ENCODE peak calls at places on chromosomes 12 and 14, in five cellular contexts. One of them, this sample, is unnamed.

GRCh38 chr14:49463146-49463545 is 123.0 kb downstream of the RPS29 start:
- DNase-seq in A549: no peak
- DNase-seq in tibial nerve: no peak
- DNase-seq in HCT116: no peak
- DNase-seq in psoas muscle: no peak
- DNase-seq in this sample: no peak

GRCh38 chr14:102029956-102030355 is 56.9 kb downstream of the HSP90AA1 start:
- DNase-seq in A549: no peak
- DNase-seq in tibial nerve: no peak
- DNase-seq in HCT116: no peak
- DNase-seq in psoas muscle: no peak
- DNase-seq in this sample: no peak

GRCh38 chr12:45336331-45336730 is 120.4 kb downstream of the ANO6 start:
- DNase-seq in A549: peak
- DNase-seq in tibial nerve: no peak
- DNase-seq in HCT116: no peak
- DNase-seq in psoas muscle: no peak
- DNase-seq in this sample: no peak

GRCh38 chr12:76946451-76946850 is 67.6 kb upstream of the CSRP2 start:
- DNase-seq in A549: no peak
- DNase-seq in tibial nerve: no peak
- DNase-seq in HCT116: no peak
- DNase-seq in psoas muscle: no peak
- DNase-seq in this sample: no peak

GRCh38 chr12:94261119-94261518 is 112.7 kb downstream of the PLXNC1 start:
- DNase-seq in A549: no peak
- DNase-seq in tibial nerve: no peak
- DNase-seq in HCT116: no peak
- DNase-seq in psoas muscle: no peak
- DNase-seq in this sample: no peak

GRCh38 chr12:48999371-49000131 is at the start of gene DDN:
- DNase-seq in A549: peak
- DNase-seq in tibial nerve: no peak
- DNase-seq in HCT116: peak
- DNase-seq in psoas muscle: peak
- DNase-seq in this sample: no peak

GRCh38 chr12:15856097-15856982 is 25.8 kb upstream of the STRAP start:
- DNase-seq in A549: peak
- DNase-seq in tibial nerve: peak
- DNase-seq in HCT116: peak
- DNase-seq in psoas muscle: no peak
- DNase-seq in this sample: peak

GRCh38 chr14:104681689-104682074 is 7.7 kb upstream of the INF2 start:
- DNase-seq in A549: peak
- DNase-seq in tibial nerve: peak
- DNase-seq in HCT116: no peak
- DNase-seq in psoas muscle: peak
- DNase-seq in this sample: peak

DNA sequence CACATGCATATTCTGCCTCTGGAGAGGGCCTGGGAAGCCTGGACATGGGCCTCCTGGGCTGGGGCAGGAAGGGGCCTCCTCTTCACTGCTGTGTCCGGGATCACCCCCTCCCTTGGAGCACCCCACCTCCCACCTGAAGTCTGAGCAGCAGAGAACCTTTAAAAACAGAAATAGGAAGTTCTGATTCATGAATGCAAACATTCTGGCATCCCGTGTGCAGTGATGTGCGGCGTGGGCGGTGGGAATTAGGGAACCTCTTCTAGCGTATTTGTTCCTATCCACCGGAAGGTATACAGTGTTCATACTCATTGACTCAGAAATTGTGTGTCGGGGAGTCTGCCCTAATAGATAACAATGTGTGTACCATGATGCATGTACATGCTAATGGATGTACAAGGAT is 46.2 kb downstream of the C14orf132 start:
- DNase-seq in A549: no peak
- DNase-seq in tibial nerve: no peak
- DNase-seq in HCT116: no peak
- DNase-seq in psoas muscle: no peak
- DNase-seq in this sample: no peak
- H3K27ac ChIP-seq in A549: peak
- H3K27ac ChIP-seq in tibial nerve: no peak
- H3K27ac ChIP-seq in HCT116: no peak
- H3K27ac ChIP-seq in psoas muscle: no peak
- H3K27ac ChIP-seq in this sample: no peak

GRCh38 chr12:79514730-79515525 is 175.8 kb downstream of the PAWR start:
- DNase-seq in A549: no peak
- DNase-seq in tibial nerve: no peak
- DNase-seq in HCT116: no peak
- DNase-seq in psoas muscle: no peak
- DNase-seq in this sample: no peak

GRCh38 chr12:79515526-79515935 is 175.2 kb downstream of the PAWR start:
- DNase-seq in A549: no peak
- DNase-seq in tibial nerve: no peak
- DNase-seq in HCT116: no peak
- DNase-seq in psoas muscle: no peak
- DNase-seq in this sample: no peak

GRCh38 chr12:79521576-79521975 is 169.2 kb downstream of the PAWR start:
- DNase-seq in A549: no peak
- DNase-seq in tibial nerve: no peak
- DNase-seq in HCT116: no peak
- DNase-seq in psoas muscle: no peak
- DNase-seq in this sample: no peak

GRCh38 chr12:79522237-79522636 is 168.5 kb downstream of the PAWR start:
- DNase-seq in A549: no peak
- DNase-seq in tibial nerve: no peak
- DNase-seq in HCT116: no peak
- DNase-seq in psoas muscle: no peak
- DNase-seq in this sample: no peak

DNA sequence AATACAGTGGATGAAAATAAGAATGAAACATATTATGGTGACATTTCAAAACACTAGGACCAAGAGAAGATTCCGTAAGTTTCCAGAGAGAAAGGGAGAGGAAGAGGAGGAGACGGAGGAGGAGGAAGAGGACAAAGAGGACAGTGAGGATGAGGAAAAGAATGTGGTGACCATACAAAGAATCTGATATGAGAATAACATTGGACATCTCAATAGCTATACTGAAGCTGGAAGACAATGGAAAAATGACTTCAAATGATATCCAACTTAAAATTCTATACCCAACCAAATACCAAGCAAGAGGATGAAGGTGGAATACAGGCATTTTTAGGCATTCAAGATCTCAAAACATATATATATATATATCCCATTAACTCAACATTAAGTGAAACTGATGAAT is 173.4 kb downstream of the PAWR start:
- DNase-seq in A549: no peak
- DNase-seq in tibial nerve: no peak
- DNase-seq in HCT116: no peak
- DNase-seq in psoas muscle: no peak
- DNase-seq in this sample: no peak
- H3K27ac ChIP-seq in A549: no peak
- H3K27ac ChIP-seq in tibial nerve: no peak
- H3K27ac ChIP-seq in HCT116: no peak
- H3K27ac ChIP-seq in psoas muscle: no peak
- H3K27ac ChIP-seq in this sample: no peak

GRCh38 chr12:96343347-96343954 is 56.8 kb downstream of the CDK17 start:
- DNase-seq in A549: no peak
- DNase-seq in tibial nerve: no peak
- DNase-seq in HCT116: no peak
- DNase-seq in psoas muscle: no peak
- DNase-seq in this sample: no peak
- H3K27ac ChIP-seq in A549: no peak
- H3K27ac ChIP-seq in tibial nerve: no peak
- H3K27ac ChIP-seq in HCT116: no peak
- H3K27ac ChIP-seq in psoas muscle: no peak
- H3K27ac ChIP-seq in this sample: no peak

DNA sequence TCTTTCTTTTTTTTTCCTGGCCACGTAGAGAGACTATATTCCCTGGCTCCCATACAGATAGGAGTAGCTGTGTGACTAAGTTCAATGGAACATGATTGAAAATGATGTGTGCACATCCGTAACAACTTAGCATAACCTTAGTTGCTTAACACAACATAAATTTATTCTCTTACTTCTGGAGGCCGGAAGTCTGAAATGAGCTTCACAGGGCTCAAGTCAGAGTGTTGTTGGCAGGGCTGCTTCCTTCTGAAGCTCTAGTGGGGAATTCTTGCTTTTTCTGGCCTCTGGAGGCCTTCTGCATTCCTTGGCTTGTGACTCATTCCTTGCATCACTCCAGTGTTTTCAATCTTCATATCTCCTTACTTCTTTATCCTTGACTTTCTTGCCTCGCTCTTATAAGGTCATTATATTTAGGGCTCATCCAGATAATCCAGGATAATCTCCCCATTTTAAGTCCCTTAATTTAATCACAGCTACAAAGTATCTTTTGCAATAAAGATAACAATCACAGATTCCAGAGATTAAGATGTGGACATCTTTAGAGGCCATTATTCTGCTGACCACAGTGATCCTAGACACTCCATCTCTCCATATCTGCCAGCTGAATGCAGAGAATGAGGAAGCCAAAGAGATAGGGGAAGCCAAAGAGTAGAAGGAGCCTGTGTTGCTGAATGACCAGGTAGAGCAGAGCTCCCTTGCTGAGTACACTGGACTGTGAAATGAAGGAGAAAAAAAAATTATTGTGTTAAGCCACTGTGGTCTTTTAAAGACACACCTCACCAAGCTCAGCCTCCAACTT is 21.0 kb upstream of the SNX6 start:
- DNase-seq in A549: peak
- DNase-seq in tibial nerve: no peak
- DNase-seq in HCT116: peak
- DNase-seq in psoas muscle: peak
- DNase-seq in this sample: no peak
- H3K27ac ChIP-seq in A549: peak
- H3K27ac ChIP-seq in tibial nerve: peak
- H3K27ac ChIP-seq in HCT116: peak
- H3K27ac ChIP-seq in psoas muscle: no peak
- H3K27ac ChIP-seq in this sample: no peak

GRCh38 chr14:100440758-100441203 is 117.6 kb downstream of the SLC25A47 start:
- DNase-seq in A549: no peak
- DNase-seq in tibial nerve: no peak
- DNase-seq in HCT116: no peak
- DNase-seq in psoas muscle: no peak
- DNase-seq in this sample: no peak
- H3K27ac ChIP-seq in A549: peak
- H3K27ac ChIP-seq in tibial nerve: no peak
- H3K27ac ChIP-seq in HCT116: peak
- H3K27ac ChIP-seq in psoas muscle: no peak
- H3K27ac ChIP-seq in this sample: no peak

GRCh38 chr12:47750916-47751470 is 7.7 kb downstream of the RAPGEF3 start:
- DNase-seq in A549: no peak
- DNase-seq in tibial nerve: no peak
- DNase-seq in HCT116: no peak
- DNase-seq in psoas muscle: no peak
- DNase-seq in this sample: no peak

GRCh38 chr12:47752121-47752520 is 6.6 kb downstream of the RAPGEF3 start:
- DNase-seq in A549: no peak
- DNase-seq in tibial nerve: no peak
- DNase-seq in HCT116: no peak
- DNase-seq in psoas muscle: no peak
- DNase-seq in this sample: no peak

GRCh38 chr12:47750229-47750798 is 8.4 kb downstream of the RAPGEF3 start:
- DNase-seq in A549: no peak
- DNase-seq in tibial nerve: no peak
- DNase-seq in HCT116: no peak
- DNase-seq in psoas muscle: no peak
- DNase-seq in this sample: no peak

GRCh38 chr12:47752552-47752951 is 6.1 kb downstream of the RAPGEF3 start:
- DNase-seq in A549: no peak
- DNase-seq in tibial nerve: no peak
- DNase-seq in HCT116: no peak
- DNase-seq in psoas muscle: no peak
- DNase-seq in this sample: no peak

DNA sequence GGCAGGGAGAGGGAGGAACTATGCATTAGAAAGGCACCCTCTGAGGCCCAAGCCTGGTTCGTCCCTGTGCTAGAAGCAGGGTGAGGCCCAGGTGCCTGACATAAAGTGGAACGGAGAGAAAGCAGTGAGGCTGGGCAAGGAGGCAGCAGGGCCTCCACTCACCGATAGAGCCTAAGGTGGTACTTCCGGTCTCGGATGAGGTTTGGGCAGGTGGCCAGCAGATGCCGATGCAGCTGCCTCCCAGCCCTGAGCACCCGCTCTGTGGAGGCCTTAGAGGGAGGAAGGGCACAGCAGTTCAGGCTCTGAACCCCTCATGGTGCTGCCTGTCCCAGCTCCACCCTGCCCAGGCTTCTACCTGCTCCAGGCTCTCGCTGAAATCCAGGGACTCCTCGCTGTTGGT is 7.1 kb downstream of the RAPGEF3 start:
- DNase-seq in A549: no peak
- DNase-seq in tibial nerve: no peak
- DNase-seq in HCT116: no peak
- DNase-seq in psoas muscle: no peak
- DNase-seq in this sample: no peak
- H3K27ac ChIP-seq in A549: no peak
- H3K27ac ChIP-seq in tibial nerve: no peak
- H3K27ac ChIP-seq in HCT116: no peak
- H3K27ac ChIP-seq in psoas muscle: no peak
- H3K27ac ChIP-seq in this sample: peak

This sample was measured in substantia nigra.